ENCODE peak calls at places on chromosome 20, in nine cellular contexts. G is mammary epithelial cell, H is HCT116, T is SK-N-SH, C is neuronal stem cell, U is mesendoderm, K is HepG2, X is astrocyte, P is PC-3. J is an unnamed sample.
A peak's percentile ranks its signal among the peaks of the same experiment; 100 is the strongest.

GRCh38 chr20:2330090-2330695 is 34.4 kb downstream of the TGM3 start:
- DNase-seq in K (no peak), H (no peak), C (no peak), P (no peak), T (no peak), U (peak; percentile 6), X (no peak), G (no peak), J (no peak)

GRCh38 chr20:59752704-59753460 is 148.5 kb downstream of the PHACTR3 start:
- DNase-seq in G (no peak), U (no peak), X (no peak), K (no peak), H (no peak), P (no peak), T (peak; percentile 41), C (no peak), J (no peak)

GRCh38 chr20:1816384-1817381 is 78.5 kb upstream of the SIRPA start:
- DNase-seq in K (no peak), H (no peak), U (no peak), C (no peak), P (peak; percentile 95), X (peak; percentile 71), T (no peak), G (peak; percentile 92), J (no peak)

GRCh38 chr20:47546184-47547033 is 44.7 kb downstream of the NCOA3 start:
- DNase-seq in H (no peak), U (no peak), K (no peak), C (no peak), T (no peak), P (peak; percentile 70), X (peak; percentile 95), G (peak; percentile 51), J (no peak)

GRCh38 chr20:44642203-44643153 is 9.0 kb downstream of the ADA start:
- DNase-seq in H (no peak), K (peak; percentile 69), T (peak; percentile 81), X (peak; percentile 89), G (peak; percentile 82), U (peak; percentile 93), P (peak; percentile 50), C (no peak), J (peak; percentile 85)

GRCh38 chr20:31689141-31689540 is 33.5 kb downstream of the BCL2L1 start:
- DNase-seq in T (no peak), U (no peak), X (no peak), P (no peak), G (no peak), H (no peak), C (no peak), K (no peak), J (no peak)

GRCh38 chr20:14232650-14233049 is 104.8 kb downstream of the FLRT3 start:
- DNase-seq in G (no peak), C (no peak), T (no peak), K (no peak), H (no peak), P (no peak), X (no peak), U (no peak), J (no peak)

GRCh38 chr20:43653966-43654365 is 12.9 kb upstream of the MYBL2 start:
- DNase-seq in H (no peak), U (no peak), G (no peak), P (no peak), X (no peak), T (no peak), C (no peak), K (no peak), J (no peak)

GRCh38 chr20:57001126-57001767 is 265.2 kb downstream of the BMP7 start:
- DNase-seq in H (no peak), X (no peak), G (peak; percentile 34), P (no peak), K (no peak), T (no peak), U (no peak), C (no peak), J (no peak)

GRCh38 chr20:37565134-37565811 is 37.6 kb upstream of the BLCAP start:
- DNase-seq in U (no peak), K (no peak), T (no peak), H (no peak), P (no peak), G (no peak), X (no peak), C (peak; percentile 56), J (no peak)

GRCh38 chr20:4131911-4132310 is 116.6 kb upstream of the RNF24 start:
- DNase-seq in H (no peak), U (no peak), P (no peak), C (no peak), K (no peak), T (no peak), X (no peak), G (no peak), J (no peak)

GRCh38 chr20:14566505-14566904 is 229.1 kb upstream of the FLRT3 start:
- DNase-seq in X (no peak), P (peak; percentile 13), K (no peak), H (no peak), C (no peak), G (no peak), U (no peak), T (no peak), J (no peak)

GRCh38 chr20:44692932-44693476 is 22.2 kb upstream of the CCN5 start:
- DNase-seq in C (no peak), P (peak; percentile 97), T (no peak), U (peak; percentile 85), X (peak; percentile 94), K (peak; percentile 97), G (peak; percentile 92), H (peak; percentile 71), J (peak; percentile 94)

GRCh38 chr20:43909720-43910119 is 4.9 kb upstream of the TOX2 start:
- DNase-seq in T (no peak), P (no peak), H (no peak), C (no peak), K (no peak), U (no peak), G (no peak), X (no peak), J (no peak)

GRCh38 chr20:13008761-13009681 is at the start of gene SPTLC3:
- DNase-seq in X (peak; percentile 63), K (peak; percentile 56), H (no peak), P (peak; percentile 81), G (peak; percentile 72), C (no peak), T (no peak), U (peak; percentile 85), J (peak; percentile 80)

GRCh38 chr20:20369353-20370086 is 1.6 kb downstream of the INSM1 start:
- DNase-seq in U (peak; percentile 41), X (no peak), C (no peak), K (no peak), G (peak; percentile 61), H (no peak), P (peak; percentile 33), T (peak; percentile 50), J (peak; percentile 71)

GRCh38 chr20:15818651-15819071 is 754.6 kb downstream of the KIF16B start:
- DNase-seq in T (no peak), X (no peak), U (peak; percentile 91), K (peak; percentile 6), G (peak; percentile 9), C (no peak), H (no peak), P (peak; percentile 86), J (no peak)

GRCh38 chr20:43919686-43920403 is 5.2 kb downstream of the TOX2 start:
- DNase-seq in T (no peak), K (no peak), X (no peak), C (no peak), P (peak; percentile 72), G (no peak), H (no peak), U (no peak), J (no peak)

DNA sequence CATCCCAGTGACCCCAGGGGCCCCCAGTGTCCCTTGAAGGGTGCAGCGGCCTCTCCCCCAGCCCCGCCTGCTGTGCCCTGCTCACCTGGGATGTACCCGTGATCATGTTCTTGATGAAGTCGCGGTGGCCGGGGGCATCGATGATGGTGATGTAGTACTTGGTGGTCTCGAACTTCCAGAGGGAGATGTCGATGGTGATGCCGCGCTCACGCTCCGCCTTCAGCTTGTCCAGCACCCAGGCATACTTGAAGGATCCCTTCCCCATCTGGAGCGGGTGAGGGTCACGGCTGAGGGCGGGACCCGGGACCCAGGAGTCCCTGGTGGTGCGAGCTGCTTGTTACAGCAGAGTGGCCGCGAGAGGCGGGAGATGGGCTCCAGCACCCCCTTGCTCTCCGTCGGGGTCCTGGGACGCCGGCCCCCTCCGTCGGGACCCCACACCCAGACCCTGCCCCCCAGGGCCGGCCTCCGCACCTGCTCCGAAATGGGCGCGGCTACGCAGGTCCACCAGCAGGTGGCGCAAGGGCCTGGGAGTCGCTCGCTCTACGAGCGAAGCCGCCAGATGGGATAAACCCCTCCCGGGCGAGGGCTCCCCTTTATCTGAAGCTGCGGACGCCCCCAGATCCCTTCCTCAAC is 3.0 kb downstream of the EEF1A2 start:
- DNase-seq in X (no peak), K (peak; percentile 49), G (peak; percentile 35), T (peak; percentile 90), U (peak; percentile 53), H (no peak), C (peak; percentile 67), P (peak; percentile 51), J (peak; percentile 87)
- H3K9ac ChIP-seq in X (no peak overlapping the region), K (no peak overlapping the region), G (no peak overlapping the region), T (no peak overlapping the region), U (no peak overlapping the region), H (no peak overlapping the region), C (no peak overlapping the region), P (no peak overlapping the region), J (no peak overlapping the region)

GRCh38 chr20:50870572-50871161 is 60.6 kb downstream of the ADNP start:
- DNase-seq in G (no peak), K (peak; percentile 73), X (peak; percentile 39), C (peak; percentile 82), H (no peak), T (no peak), P (no peak), U (peak; percentile 99), J (no peak)
- H3K9ac ChIP-seq in G (no peak overlapping the region), K (peak overlapping the region; percentile 38), X (peak overlapping the region; percentile 18), C (peak overlapping the region; percentile 74), H (no peak overlapping the region), T (no peak overlapping the region), P (no peak overlapping the region), U (peak overlapping the region; percentile 71), J (no peak overlapping the region)

DNA sequence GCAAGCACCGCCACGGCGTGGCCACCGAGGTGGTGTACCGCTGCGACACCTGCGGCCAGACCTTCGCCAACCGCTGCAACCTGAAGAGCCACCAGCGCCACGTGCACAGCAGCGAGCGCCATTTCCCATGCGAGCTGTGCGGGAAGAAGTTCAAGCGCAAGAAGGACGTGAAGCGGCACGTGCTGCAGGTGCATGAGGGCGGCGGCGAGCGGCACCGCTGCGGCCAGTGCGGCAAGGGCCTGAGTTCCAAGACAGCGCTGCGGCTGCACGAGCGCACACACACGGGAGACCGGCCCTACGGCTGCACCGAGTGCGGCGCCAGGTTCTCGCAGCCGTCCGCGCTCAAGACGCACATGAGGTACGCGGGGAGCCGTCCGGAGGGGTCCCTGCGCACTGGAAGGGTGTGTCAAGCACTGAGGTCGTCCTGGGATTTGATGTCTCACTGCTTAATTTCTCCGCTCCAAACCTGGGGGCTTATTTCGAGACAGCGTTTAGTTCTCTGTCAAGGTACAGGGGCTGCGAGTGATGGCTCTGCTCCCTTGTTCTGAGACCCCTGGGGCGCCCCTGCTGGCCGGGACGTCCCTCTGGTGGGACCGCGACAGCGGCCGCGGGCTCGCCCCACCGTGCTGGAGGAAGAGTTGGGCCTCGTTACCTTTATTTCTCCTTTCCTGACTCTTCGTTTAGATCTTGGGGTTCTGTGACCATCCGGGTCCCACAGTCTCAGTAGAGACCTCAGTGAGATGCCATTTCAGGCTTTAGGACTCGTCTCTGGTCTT is 3.6 kb downstream of the GZF1 start:
- DNase-seq in T (peak; percentile 37), H (no peak), X (no peak), P (no peak), G (no peak), K (no peak), U (no peak), C (no peak), J (peak; percentile 75)
- H3K9ac ChIP-seq in T (no peak overlapping the region), H (no peak overlapping the region), X (no peak overlapping the region), P (no peak overlapping the region), G (no peak overlapping the region), K (peak overlapping the region; percentile 7), U (no peak overlapping the region), C (no peak overlapping the region), J (peak overlapping the region; percentile 19)

GRCh38 chr20:54173653-54174451 is at the start of gene CYP24A1:
- DNase-seq in T (peak; percentile 52), U (peak; percentile 57), X (no peak), C (peak; percentile 12), P (peak; percentile 39), H (no peak), K (peak; percentile 80), G (peak; percentile 23), J (no peak)
- H3K9ac ChIP-seq in T (peak within 1 kb of the TSS; percentile 21), U (peak within 1 kb of the TSS; percentile 16), X (no peak within 1 kb of the TSS), C (peak within 1 kb of the TSS; percentile 78), P (no peak within 1 kb of the TSS), H (peak within 1 kb of the TSS; percentile 82), K (peak within 1 kb of the TSS; percentile 63), G (no peak within 1 kb of the TSS), J (no peak within 1 kb of the TSS)